ENCODE peak calls at places on chromosomes 4 and X, in four cellular contexts. L is ACHN, J is AG09309, M is H7. H is an unnamed sample.

GRCh38 chrX:129959493-129959832 is 23.0 kb upstream of the BCORL1 start:
- DNase-seq in L (no peak), J (no peak), M (peak; percentile 76), H (no peak)

GRCh38 chr4:101953949-101954348 is 163.4 kb downstream of the BANK1 start:
- DNase-seq in L (peak; percentile 83), J (no peak), M (no peak), H (no peak)

GRCh38 chr4:119559044-119559647 is 69.5 kb downstream of the PDE5A start:
- DNase-seq in L (peak; percentile 60), J (no peak), M (peak; percentile 27), H (no peak)

GRCh38 chrX:71439420-71439819 is 73.3 kb downstream of the TAF1 start:
- DNase-seq in L (no peak), J (no peak), M (no peak), H (no peak)

GRCh38 chr4:113445286-113445685 is 316.3 kb downstream of the CAMK2D start:
- DNase-seq in L (no peak), J (peak; percentile 96), M (no peak), H (no peak)

GRCh38 chr4:109559625-109559982 is 442 bp upstream of the MCUB start:
- DNase-seq in L (peak; percentile 34), J (no peak), M (peak; percentile 79), H (no peak)

GRCh38 chrX:129741880-129742758 is 3.3 kb downstream of the XPNPEP2 start:
- DNase-seq in L (no peak), J (no peak), M (peak; percentile 96), H (no peak)

GRCh38 chrX:103488332-103488731 is 31.0 kb downstream of the RAB40A start:
- DNase-seq in L (peak; percentile 5), J (no peak), M (peak; percentile 17), H (no peak)

GRCh38 chr4:87589531-87589930 is 18.8 kb upstream of the DSPP start:
- DNase-seq in L (peak; percentile 85), J (peak; percentile 74), M (no peak), H (no peak)

GRCh38 chrX:35826503-35826902 is 28.4 kb downstream of the MAGEB16 start:
- DNase-seq in L (no peak), J (no peak), M (no peak), H (no peak)

GRCh38 chr4:1604181-1604705 is 79.9 kb downstream of the FAM53A start:
- DNase-seq in L (no peak), J (no peak), M (no peak), H (no peak)

GRCh38 chr4:144712775-144713174 is 66.8 kb downstream of the HHIP start:
- DNase-seq in L (no peak), J (no peak), M (no peak), H (no peak)

GRCh38 chrX:32137525-32137924 is 1065.7 kb upstream of the FTHL17 start:
- DNase-seq in L (no peak), J (no peak), M (peak; percentile 19), H (no peak)

GRCh38 chrX:103549920-103550319 is 30.6 kb upstream of the RAB40A start:
- DNase-seq in L (no peak), J (no peak), M (no peak), H (no peak)

GRCh38 chrX:78693547-78693946 is 34.4 kb upstream of the RTL3 start:
- DNase-seq in L (no peak), J (no peak), M (no peak), H (no peak)

GRCh38 chrX:66914082-66914481 is 275.2 kb upstream of the EDA2R start:
- DNase-seq in L (no peak), J (no peak), M (no peak), H (no peak)

GRCh38 chrX:41110801-41111625 is 25.8 kb downstream of the USP9X start:
- DNase-seq in L (no peak), J (no peak), M (no peak), H (no peak)

GRCh38 chrX:86322913-86323312 is 174.7 kb downstream of the DACH2 start:
- DNase-seq in L (no peak), J (no peak), M (no peak), H (no peak)

GRCh38 chrX:8731579-8732395 is at the start of gene ANOS1:
- DNase-seq in L (peak; percentile 27), J (no peak), M (peak; percentile 97), H (no peak)

GRCh38 chrX:42485621-42486020 is 292.3 kb downstream of the PPP1R2C start:
- DNase-seq in L (peak; percentile 45), J (no peak), M (no peak), H (no peak)

GRCh38 chr4:142925161-142925560 is 79.1 kb upstream of the INPP4B start:
- DNase-seq in L (no peak), J (no peak), M (no peak), H (no peak)

GRCh38 chr4:144582975-144583374 is 63.0 kb upstream of the HHIP start:
- DNase-seq in L (no peak), J (no peak), M (no peak), H (no peak)

GRCh38 chr4:55038176-55038890 is 87.1 kb downstream of the KDR start:
- DNase-seq in L (no peak), J (no peak), M (no peak), H (no peak)

H was measured in GM06990.